ENCODE peak calls at places on chromosomes 13 and 19, in seven cellular contexts. J is AG04450, A is NCI-H446 treated with DMSO at 0.1 percent for 48 hours, Q is non-pigmented ciliary epithelial cell, U is cerebellar cortex, G is psoas muscle, O is immature natural killer cell. L is an unnamed sample.

GRCh38 chr19:55519461-55520311 is 17.2 kb downstream of the SBK2 start:
- DNase-seq in O (no peak), U (no peak), G (no peak), J (peak), A (no peak), Q (peak), L (no peak)

GRCh38 chr19:58054792-58055482 is 4.1 kb upstream of the ZNF135 start:
- DNase-seq in U (peak), A (no peak), O (peak), Q (no peak), J (no peak), G (no peak), L (no peak)

GRCh38 chr13:111383591-111384440 is 63.4 kb downstream of the TEX29 start:
- DNase-seq in J (no peak), O (no peak), A (no peak), Q (no peak), G (no peak), U (no peak), L (no peak)

GRCh38 chr13:52652980-52653303 is 306 bp downstream of the SUGT1 start:
- DNase-seq in Q (no peak), O (no peak), U (no peak), G (no peak), J (no peak), A (no peak), L (peak)

GRCh38 chr13:83215627-83216026 is 666.6 kb downstream of the SLITRK1 start:
- DNase-seq in J (peak), A (no peak), O (no peak), U (no peak), G (no peak), Q (no peak), L (peak)

GRCh38 chr13:26019881-26020535 is 31.8 kb downstream of the SHISA2 start:
- DNase-seq in G (no peak), O (no peak), J (peak), Q (peak), U (no peak), A (no peak), L (no peak)

GRCh38 chr13:33218020-33218419 is 67.5 kb downstream of the STARD13 start:
- DNase-seq in O (no peak), G (no peak), J (no peak), Q (no peak), U (no peak), A (no peak), L (no peak)

GRCh38 chr13:101520672-101521071 is 68.2 kb downstream of the ITGBL1 start:
- DNase-seq in Q (peak), G (no peak), U (no peak), A (no peak), O (peak), J (peak), L (no peak)

GRCh38 chr13:50123515-50123861 is 108.2 kb downstream of the KCNRG start:
- DNase-seq in J (no peak), A (no peak), G (no peak), Q (no peak), U (peak), O (no peak), L (no peak)

GRCh38 chr19:46862504-46862835 is 1.7 kb downstream of the ARHGAP35 start:
- DNase-seq in U (no peak), Q (no peak), O (no peak), J (no peak), G (no peak), A (no peak), L (no peak)

GRCh38 chr19:43570174-43570791 is 5.0 kb downstream of the XRCC1 start:
- DNase-seq in J (no peak), O (no peak), U (no peak), A (no peak), G (no peak), Q (no peak), L (no peak)

GRCh38 chr19:3698386-3698950 is 1.8 kb downstream of the PIP5K1C start:
- DNase-seq in A (no peak), G (no peak), J (no peak), O (peak), Q (no peak), U (no peak), L (no peak)

GRCh38 chr13:79658333-79658975 is 177.5 kb downstream of the NDFIP2 start:
- DNase-seq in U (no peak), J (no peak), G (no peak), O (no peak), Q (no peak), A (no peak), L (no peak)

GRCh38 chr19:18776288-18776594 is 14.9 kb downstream of the COMP start:
- DNase-seq in U (no peak), Q (no peak), G (no peak), O (no peak), A (no peak), J (no peak), L (no peak)

GRCh38 chr19:3073159-3073563 is 10.9 kb upstream of the TLE5 start:
- DNase-seq in J (peak), Q (no peak), U (peak), A (peak), G (no peak), O (no peak), L (peak)

GRCh38 chr13:103386341-103386740 is 320.1 kb upstream of the SLC10A2 start:
- DNase-seq in G (no peak), A (no peak), J (no peak), Q (peak), U (no peak), O (no peak), L (no peak)

GRCh38 chr13:49859568-49859967 is 67.1 kb upstream of the KPNA3 start:
- DNase-seq in J (peak), G (peak), U (no peak), Q (peak), A (no peak), O (no peak), L (no peak)

GRCh38 chr19:10748924-10749434 is 31.1 kb downstream of the DNM2 start:
- DNase-seq in J (no peak), O (no peak), U (peak), G (peak), Q (no peak), A (peak), L (peak)

L was measured in COLO829.